ENCODE peak calls at places on chromosomes 5 and 9, in four cellular contexts. E, G, A and C are unnamed samples.

GRCh38 chr5:78667461-78668103 is 19.0 kb upstream of the LHFPL2 start:
- DNase-seq in E (no peak), G (no peak), A (no peak), C (no peak)

GRCh38 chr9:16870606-16871357 is at the start of gene BNC2:
- DNase-seq in E (no peak), G (peak), A (no peak), C (no peak)

GRCh38 chr5:76637490-76637889 is 14.3 kb upstream of the F2RL2 start:
- DNase-seq in E (no peak), G (no peak), A (no peak), C (no peak)

GRCh38 chr9:36632892-36633291 is 60.2 kb downstream of the MELK start:
- DNase-seq in E (no peak), G (peak), A (no peak), C (peak)

GRCh38 chr9:114894801-114895433 is 35.5 kb downstream of the TNFSF8 start:
- DNase-seq in E (no peak), G (no peak), A (peak), C (peak)

GRCh38 chr5:175707751-175708375 is 50.0 kb downstream of the HRH2 start:
- DNase-seq in E (no peak), G (no peak), A (no peak), C (no peak)

GRCh38 chr5:136028782-136029742 is at the start of gene TGFBI:
- DNase-seq in E (no peak), G (peak), A (peak), C (peak)

GRCh38 chr5:94691947-94692346 is 73.5 kb downstream of the SLF1 start:
- DNase-seq in E (no peak), G (peak), A (no peak), C (peak)

GRCh38 chr9:71446499-71447411 is 321.6 kb downstream of the CEMIP2 start:
- DNase-seq in E (no peak), G (peak), A (peak), C (peak)

GRCh38 chr9:82682431-82682830 is 380.5 kb downstream of the RASEF start:
- DNase-seq in E (no peak), G (no peak), A (no peak), C (no peak)

GRCh38 chr5:102811962-102812361 is 56.9 kb downstream of the PAM start:
- DNase-seq in E (no peak), G (no peak), A (no peak), C (no peak)

GRCh38 chr5:40667171-40667663 is 12.5 kb upstream of the PTGER4 start:
- DNase-seq in E (no peak), G (no peak), A (no peak), C (no peak)
- TF ChIP-seq RAD21 in E (no peak), G (no peak), A (no peak), C (no peak)

GRCh38 chr5:126513703-126514102 is 81.3 kb downstream of the ALDH7A1 start:
- DNase-seq in E (no peak), G (no peak), A (no peak), C (no peak)

GRCh38 chr5:126514159-126515141 is 80.6 kb downstream of the ALDH7A1 start:
- DNase-seq in E (no peak), G (no peak), A (no peak), C (no peak)

GRCh38 chr5:126511961-126512360 is 83.1 kb downstream of the ALDH7A1 start:
- DNase-seq in E (no peak), G (no peak), A (no peak), C (no peak)

GRCh38 chr5:126512451-126512850 is 82.6 kb downstream of the ALDH7A1 start:
- DNase-seq in E (no peak), G (no peak), A (no peak), C (no peak)

GRCh38 chr5:126513302-126513701 is 81.7 kb downstream of the ALDH7A1 start:
- DNase-seq in E (no peak), G (no peak), A (no peak), C (no peak)
- H3K9ac ChIP-seq in E (no peak), G (no peak), A (no peak), C (no peak)

GRCh38 chr5:9737265-9737664 is 107.1 kb upstream of the TAS2R1 start:
- DNase-seq in E (no peak), G (no peak), A (no peak), C (no peak)
- TF ChIP-seq TCF12 in E (no peak), G (no peak), A (no peak), C (no peak)

GRCh38 chr5:36035696-36036095 is 31.0 kb downstream of the UGT3A2 start:
- DNase-seq in E (no peak), G (no peak), A (no peak), C (no peak)

GRCh38 chr5:36040651-36041536 is 25.8 kb downstream of the UGT3A2 start:
- DNase-seq in E (no peak), G (no peak), A (no peak), C (peak)

GRCh38 chr5:36045895-36046294 is 20.8 kb downstream of the UGT3A2 start:
- DNase-seq in E (no peak), G (no peak), A (no peak), C (no peak)

GRCh38 chr5:36041537-36041845 is 25.2 kb downstream of the UGT3A2 start:
- DNase-seq in E (no peak), G (no peak), A (no peak), C (no peak)
- TF ChIP-seq RAD21 in E (no peak), G (peak), A (peak), C (no peak)

DNA sequence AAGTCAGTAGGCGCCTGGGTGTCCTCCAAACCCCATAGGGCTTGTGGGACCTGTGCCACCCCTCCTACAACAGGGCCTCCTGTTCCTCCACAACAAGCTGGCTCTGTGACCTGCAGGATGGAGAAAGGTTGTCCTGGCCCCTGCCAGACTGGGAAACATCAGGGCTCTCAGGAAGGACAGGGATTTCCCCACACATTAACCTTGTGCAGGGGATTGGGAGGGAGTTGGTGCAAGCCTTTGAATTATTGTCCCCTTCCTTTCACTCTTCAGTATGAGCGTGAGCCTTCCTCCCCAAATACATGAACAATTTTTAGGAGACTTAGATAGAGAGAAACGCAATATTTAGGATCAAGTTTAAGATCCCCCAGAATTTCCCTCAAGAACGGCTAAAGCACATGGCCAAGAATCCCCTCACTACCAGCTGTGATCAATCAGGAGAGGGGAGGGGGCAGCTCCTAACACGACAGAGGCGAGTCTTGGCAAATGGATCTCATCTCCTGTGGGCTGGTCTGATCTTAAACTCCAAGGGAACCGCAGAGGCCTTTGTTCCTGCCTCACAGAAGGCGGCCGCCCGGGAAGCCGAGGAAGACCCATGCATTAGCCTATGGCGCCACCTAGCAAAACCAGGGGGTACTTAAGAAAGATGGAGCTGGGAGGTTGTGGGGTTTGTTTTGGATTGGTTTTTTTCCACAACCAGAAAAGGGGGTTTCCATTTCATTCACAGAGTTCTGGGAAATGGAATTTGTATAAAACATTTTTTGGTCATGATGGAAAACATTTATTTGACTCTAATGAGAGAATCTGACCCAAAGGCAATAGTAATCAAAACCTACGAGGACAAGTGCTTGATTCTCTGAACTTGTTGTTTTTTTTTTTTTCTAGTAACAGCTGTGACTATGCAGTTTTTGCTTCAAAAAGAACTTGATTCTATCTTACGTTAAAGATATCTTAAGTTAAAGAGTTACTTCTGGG is 36.1 kb upstream of the OSMR start:
- DNase-seq in E (no peak), G (peak), A (peak), C (peak)
- H3K9ac ChIP-seq in E (no peak), G (no peak), A (no peak), C (no peak)

DNA sequence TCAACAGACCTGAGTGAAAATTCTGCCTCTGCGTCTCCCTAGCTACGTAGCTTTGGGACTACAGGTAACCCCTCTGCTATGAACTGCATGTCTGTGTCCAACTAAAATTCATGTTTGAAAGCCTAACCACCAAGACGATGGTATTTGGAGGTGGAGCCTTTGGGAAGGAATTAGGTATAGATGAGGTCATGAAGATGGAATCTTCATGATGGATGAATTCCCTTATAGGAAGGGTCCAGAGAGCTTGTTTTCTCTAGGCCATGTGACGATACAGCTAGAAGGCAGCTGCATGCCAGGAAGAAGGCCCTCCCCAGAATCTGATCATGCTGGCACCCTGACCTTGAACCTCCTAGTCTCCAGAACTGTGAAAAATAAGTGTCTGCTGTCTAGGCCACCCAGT is 296.4 kb downstream of the SLIT3 start:
- DNase-seq in E (no peak), G (no peak), A (no peak), C (no peak)
- TF ChIP-seq TCF12 in E (no peak), G (peak), A (no peak), C (no peak)